ENCODE peak calls at places on chromosomes 6 and 20, in four cellular contexts. B, G, C and R are unnamed samples. For H3K4me1, the result is how much of the 10 kb centered on the place peaks cover.

GRCh38 chr20:43699941-43700565 is 26.7 kb downstream of the GTSF1L start:
- DNase-seq in B (no peak), G (no peak), C (no peak), R (no peak)

GRCh38 chr6:2848851-2849250 is 7.2 kb upstream of the SERPINB1 start:
- DNase-seq in B (no peak), G (peak), C (no peak), R (no peak)

GRCh38 chr20:53157443-53158408 is 185.6 kb downstream of the TSHZ2 start:
- DNase-seq in B (no peak), G (peak), C (no peak), R (peak)

GRCh38 chr20:50594231-50594590 is 84.0 kb downstream of the PTPN1 start:
- DNase-seq in B (no peak), G (no peak), C (no peak), R (no peak)

GRCh38 chr6:134795696-134796095 is 154.2 kb downstream of the ALDH8A1 start:
- DNase-seq in B (no peak), G (no peak), C (no peak), R (no peak)

GRCh38 chr20:6104493-6105188 is 18.2 kb downstream of the FERMT1 start:
- DNase-seq in B (no peak), G (no peak), C (no peak), R (no peak)

GRCh38 chr20:10047427-10047826 is 12.6 kb downstream of the ANKEF1 start:
- DNase-seq in B (no peak), G (no peak), C (no peak), R (no peak)

GRCh38 chr20:22160254-22160653 is 424.1 kb downstream of the FOXA2 start:
- DNase-seq in B (no peak), G (no peak), C (peak), R (no peak)

GRCh38 chr20:1950836-1951235 is 43.0 kb downstream of the PDYN start:
- DNase-seq in B (no peak), G (no peak), C (no peak), R (no peak)

GRCh38 chr6:40956871-40957270 is 82.2 kb downstream of the UNC5CL start:
- DNase-seq in B (no peak), G (no peak), C (no peak), R (no peak)

GRCh38 chr20:62055106-62055861 is 10.4 kb downstream of the TAF4 start:
- DNase-seq in B (peak), G (peak), C (peak), R (no peak)

GRCh38 chr6:27112974-27113373 is 134.5 kb upstream of the PRSS16 start:
- DNase-seq in B (no peak), G (no peak), C (no peak), R (no peak)

GRCh38 chr6:2432258-2432657 is 186.9 kb upstream of the GMDS start:
- DNase-seq in B (no peak), G (no peak), C (no peak), R (no peak)

GRCh38 chr6:89412071-89413005 is at the start of gene RRAGD:
- DNase-seq in B (peak), G (peak), C (peak), R (peak)

GRCh38 chr6:82144007-82144851 is 103.3 kb downstream of the IBTK start:
- DNase-seq in B (peak), G (no peak), C (no peak), R (no peak)

GRCh38 chr6:157012355-157012754 is 235.2 kb downstream of the ARID1B start:
- DNase-seq in B (no peak), G (no peak), C (no peak), R (no peak)

GRCh38 chr20:39611901-39612300 is 649.8 kb downstream of the DHX35 start:
- DNase-seq in B (no peak), G (no peak), C (no peak), R (no peak)

GRCh38 chr20:9161308-9161707 is 92.4 kb downstream of the PLCB4 start:
- DNase-seq in B (no peak), G (peak), C (no peak), R (no peak)

GRCh38 chr6:122322824-122323223 is 76.6 kb upstream of the HSF2 start:
- DNase-seq in B (no peak), G (no peak), C (no peak), R (no peak)

GRCh38 chr6:38306915-38307314 is 332.8 kb downstream of the BTBD9 start:
- DNase-seq in B (no peak), G (no peak), C (no peak), R (no peak)

GRCh38 chr20:63232235-63233060 is 3.3 kb upstream of the BIRC7 start:
- DNase-seq in B (no peak), G (no peak), C (peak), R (no peak)

GRCh38 chr6:150418825-150419594 is 50.2 kb downstream of the IYD start:
- DNase-seq in B (peak), G (peak), C (peak), R (peak)

DNA sequence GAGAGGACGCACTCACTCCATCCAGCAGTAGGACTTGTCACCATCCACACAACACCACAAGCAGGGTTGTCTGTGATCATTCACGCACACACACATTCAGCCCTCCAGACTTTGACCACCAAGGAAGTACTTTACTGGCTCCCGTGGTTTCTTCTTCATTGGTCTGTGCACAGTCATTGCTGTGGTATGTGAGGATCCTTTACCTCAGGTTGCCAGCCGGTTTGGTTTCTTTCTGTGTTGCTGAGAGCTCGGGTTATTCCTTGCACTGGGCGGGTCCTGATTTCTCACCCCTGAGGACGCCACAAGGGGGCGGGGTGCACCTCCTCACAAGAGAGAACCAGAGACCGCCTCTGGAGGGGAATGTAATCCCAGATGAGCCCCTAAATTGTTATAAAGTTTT is 11.2 kb downstream of the SLC35A1 start:
- DNase-seq in B (no peak), G (no peak), C (no peak), R (no peak)
- TF ChIP-seq CTCF in B (no peak), G (no peak), C (no peak), R (peak)

GRCh38 chr6:36133148-36133547 is 2.8 kb downstream of the MAPK13 start:
- DNase-seq in B (no peak), G (no peak), C (no peak), R (no peak)
- H3K4me1 ChIP-seq in B (under half), G (under half), C (under half), R (under half)

DNA sequence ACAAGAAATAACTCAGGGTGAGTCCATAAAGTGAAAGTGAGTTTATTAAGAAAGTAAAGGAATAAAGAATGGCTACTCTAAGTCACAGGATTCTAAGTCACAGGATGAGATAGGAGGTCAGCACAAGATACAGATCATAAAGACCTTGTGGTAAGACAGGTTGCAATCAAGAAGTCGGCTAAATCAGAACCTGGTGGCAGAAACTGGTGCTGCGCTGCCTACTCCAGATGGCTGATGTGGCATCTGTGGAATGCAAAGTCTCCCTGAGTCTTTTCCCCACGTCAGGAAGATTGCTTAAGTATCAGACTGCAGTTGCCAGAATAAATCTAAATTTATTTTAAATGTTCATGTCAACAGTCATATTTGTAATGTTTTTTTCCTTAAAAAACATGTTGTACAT is 10.7 kb upstream of the KCNK15 start:
- DNase-seq in B (no peak), G (no peak), C (no peak), R (no peak)
- H3K4me3 ChIP-seq in B (no peak), G (no peak), C (no peak), R (no peak)

DNA sequence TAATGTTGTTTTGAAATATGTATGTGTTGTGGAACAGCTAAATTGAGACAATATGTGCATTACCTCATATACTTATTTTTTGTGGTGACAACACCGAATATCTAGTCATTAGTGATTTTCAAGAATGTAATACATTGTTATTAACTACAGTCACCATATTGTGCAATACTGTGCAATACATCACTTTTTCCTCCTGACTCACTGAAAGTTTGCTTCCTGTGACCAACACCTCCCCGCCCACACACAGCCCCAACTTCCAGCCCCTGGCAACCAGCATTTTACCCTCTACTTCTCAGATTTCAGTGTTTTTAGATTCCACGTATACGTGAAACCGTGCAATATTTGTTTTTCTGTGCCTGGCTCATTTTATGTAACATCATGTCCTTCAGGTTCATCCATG is 627.9 kb downstream of the PRKN start:
- DNase-seq in B (no peak), G (no peak), C (no peak), R (peak)
- TF ChIP-seq CTCF in B (no peak), G (no peak), C (no peak), R (no peak)